ENCODE peak calls at places on chromosomes 3 and 15, in eight cellular contexts. One of them, this sample, is unnamed.
A peak's percentile ranks its signal among the peaks of the same experiment; 100 is the strongest.

GRCh38 chr3:58105196-58105595 is 97.0 kb downstream of the FLNB start:
- DNase-seq in HepG2: no peak
- DNase-seq in tibial nerve: no peak
- DNase-seq in H1: no peak
- DNase-seq in esophagus muscularis mucosa: no peak
- DNase-seq in stomach: no peak
- DNase-seq in sigmoid colon: no peak
- DNase-seq in ovary: no peak
- DNase-seq in this sample: no peak

GRCh38 chr3:119628390-119628789 is 30.7 kb downstream of the PLA1A start:
- DNase-seq in stomach: no peak
- DNase-seq in HepG2: no peak
- DNase-seq in tibial nerve: no peak
- DNase-seq in esophagus muscularis mucosa: no peak
- DNase-seq in ovary: no peak
- DNase-seq in sigmoid colon: no peak
- DNase-seq in H1: no peak
- DNase-seq in this sample: no peak

GRCh38 chr3:150755902-150756301 is 7.1 kb downstream of the SIAH2 start:
- DNase-seq in esophagus muscularis mucosa: no peak
- DNase-seq in HepG2: no peak
- DNase-seq in sigmoid colon: no peak
- DNase-seq in H1: no peak
- DNase-seq in stomach: no peak
- DNase-seq in ovary: no peak
- DNase-seq in tibial nerve: no peak
- DNase-seq in this sample: no peak

GRCh38 chr3:12218161-12218560 is 59.4 kb upstream of the TIMP4 start:
- DNase-seq in sigmoid colon: no peak
- DNase-seq in esophagus muscularis mucosa: no peak
- DNase-seq in ovary: no peak
- DNase-seq in stomach: no peak
- DNase-seq in H1: no peak
- DNase-seq in tibial nerve: no peak
- DNase-seq in HepG2: no peak
- DNase-seq in this sample: no peak

GRCh38 chr3:109241459-109241858 is 74.9 kb downstream of the DPPA2 start:
- DNase-seq in tibial nerve: no peak
- DNase-seq in sigmoid colon: no peak
- DNase-seq in H1: no peak
- DNase-seq in esophagus muscularis mucosa: no peak
- DNase-seq in stomach: no peak
- DNase-seq in HepG2: no peak
- DNase-seq in ovary: no peak
- DNase-seq in this sample: no peak

GRCh38 chr3:27657871-27658270 is 64.3 kb downstream of the EOMES start:
- DNase-seq in esophagus muscularis mucosa: no peak
- DNase-seq in tibial nerve: no peak
- DNase-seq in HepG2: no peak
- DNase-seq in stomach: no peak
- DNase-seq in ovary: no peak
- DNase-seq in H1: no peak
- DNase-seq in sigmoid colon: no peak
- DNase-seq in this sample: no peak

GRCh38 chr3:187967982-187968381 is 186.0 kb upstream of the LPP start:
- DNase-seq in H1: no peak
- DNase-seq in ovary: no peak
- DNase-seq in tibial nerve: no peak
- DNase-seq in esophagus muscularis mucosa: no peak
- DNase-seq in stomach: no peak
- DNase-seq in HepG2: no peak
- DNase-seq in sigmoid colon: no peak
- DNase-seq in this sample: no peak

GRCh38 chr3:98594630-98594961 is 1.2 kb upstream of the CPOX start:
- DNase-seq in tibial nerve: no peak
- DNase-seq in esophagus muscularis mucosa: no peak
- DNase-seq in ovary: no peak
- DNase-seq in H1: no peak
- DNase-seq in HepG2: no peak
- DNase-seq in stomach: no peak
- DNase-seq in sigmoid colon: no peak
- DNase-seq in this sample: no peak

GRCh38 chr3:189515916-189516531 is 115.2 kb upstream of the TP63 start:
- DNase-seq in H1: no peak
- DNase-seq in esophagus muscularis mucosa: no peak
- DNase-seq in tibial nerve: no peak
- DNase-seq in sigmoid colon: no peak
- DNase-seq in stomach: no peak
- DNase-seq in HepG2: no peak
- DNase-seq in ovary: no peak
- DNase-seq in this sample: no peak

GRCh38 chr15:80168421-80168820 is 15.6 kb downstream of the FAH start:
- DNase-seq in tibial nerve: no peak
- DNase-seq in ovary: no peak
- DNase-seq in stomach: no peak
- DNase-seq in HepG2: no peak
- DNase-seq in H1: no peak
- DNase-seq in sigmoid colon: peak; percentile 2
- DNase-seq in esophagus muscularis mucosa: no peak
- DNase-seq in this sample: no peak

GRCh38 chr3:46998121-46998851 is 18.8 kb downstream of the NBEAL2 start:
- DNase-seq in stomach: peak; percentile 87
- DNase-seq in HepG2: peak; percentile 47
- DNase-seq in ovary: no peak
- DNase-seq in H1: peak; percentile 74
- DNase-seq in esophagus muscularis mucosa: no peak
- DNase-seq in tibial nerve: peak; percentile 52
- DNase-seq in sigmoid colon: no peak
- DNase-seq in this sample: peak; percentile 84

GRCh38 chr3:37243811-37244748 is 69.7 kb upstream of the LRRFIP2 start:
- DNase-seq in stomach: peak; percentile 91
- DNase-seq in HepG2: peak; percentile 54
- DNase-seq in H1: no peak
- DNase-seq in tibial nerve: peak; percentile 76
- DNase-seq in sigmoid colon: peak; percentile 92
- DNase-seq in esophagus muscularis mucosa: peak; percentile 93
- DNase-seq in ovary: peak; percentile 56
- DNase-seq in this sample: peak; percentile 81

GRCh38 chr15:56813995-56814394 is 80.7 kb upstream of the ZNF280D start:
- DNase-seq in H1: no peak
- DNase-seq in HepG2: no peak
- DNase-seq in stomach: no peak
- DNase-seq in tibial nerve: no peak
- DNase-seq in esophagus muscularis mucosa: no peak
- DNase-seq in ovary: no peak
- DNase-seq in sigmoid colon: no peak
- DNase-seq in this sample: no peak

GRCh38 chr3:72733676-72734075 is 114.6 kb downstream of the SHQ1 start:
- DNase-seq in HepG2: no peak
- DNase-seq in tibial nerve: no peak
- DNase-seq in ovary: no peak
- DNase-seq in esophagus muscularis mucosa: no peak
- DNase-seq in H1: no peak
- DNase-seq in stomach: no peak
- DNase-seq in sigmoid colon: no peak
- DNase-seq in this sample: no peak

GRCh38 chr3:72744330-72744729 is 103.9 kb downstream of the SHQ1 start:
- DNase-seq in ovary: no peak
- DNase-seq in sigmoid colon: no peak
- DNase-seq in tibial nerve: no peak
- DNase-seq in stomach: no peak
- DNase-seq in H1: no peak
- DNase-seq in esophagus muscularis mucosa: no peak
- DNase-seq in HepG2: peak; percentile 56
- DNase-seq in this sample: no peak

GRCh38 chr3:72739521-72740466 is 108.5 kb downstream of the SHQ1 start:
- DNase-seq in H1: no peak
- DNase-seq in sigmoid colon: no peak
- DNase-seq in HepG2: no peak
- DNase-seq in esophagus muscularis mucosa: no peak
- DNase-seq in stomach: no peak
- DNase-seq in tibial nerve: no peak
- DNase-seq in ovary: no peak
- DNase-seq in this sample: peak; percentile 35

DNA sequence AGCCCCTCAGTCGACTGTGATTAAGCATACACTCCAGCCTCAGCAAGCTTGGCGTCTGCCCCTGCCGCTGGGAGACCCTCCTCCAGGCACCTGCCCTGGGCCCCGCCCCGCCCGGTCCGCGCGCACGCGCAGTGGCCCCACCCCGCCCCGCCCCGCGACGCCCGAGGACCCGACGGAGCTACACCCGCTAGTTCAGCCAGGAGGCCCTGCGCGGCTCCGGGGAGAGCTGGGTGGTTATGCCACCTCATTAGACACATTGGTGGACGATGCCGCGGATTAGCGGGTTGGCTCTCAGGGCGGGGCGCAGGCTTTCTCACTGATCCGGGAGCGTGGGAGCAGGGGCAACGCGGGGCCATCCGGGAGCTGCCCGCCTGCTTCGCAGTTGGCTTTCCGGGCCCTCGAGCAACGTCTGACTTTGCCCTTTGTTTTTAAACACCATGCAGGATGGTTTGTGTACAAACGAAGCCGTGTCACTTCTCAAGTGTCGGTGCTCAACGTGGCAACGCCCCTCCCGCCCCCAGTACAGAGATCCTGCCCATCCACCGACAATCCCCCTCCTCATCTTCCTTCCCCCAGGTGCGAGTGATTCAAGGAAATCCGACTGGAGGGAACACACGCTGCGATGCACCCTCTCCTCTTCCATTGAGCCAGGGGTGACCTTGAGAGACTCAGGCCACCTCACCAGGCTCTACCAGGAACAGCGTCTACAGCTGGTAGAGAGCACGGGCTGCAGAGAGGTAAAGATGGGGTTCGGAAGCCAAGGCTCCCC is 109.3 kb downstream of the SHQ1 start:
- DNase-seq in esophagus muscularis mucosa: no peak
- DNase-seq in H1: no peak
- DNase-seq in HepG2: no peak
- DNase-seq in sigmoid colon: no peak
- DNase-seq in tibial nerve: no peak
- DNase-seq in ovary: no peak
- DNase-seq in stomach: peak; percentile 50
- DNase-seq in this sample: peak; percentile 67
- TF ChIP-seq EP300 in esophagus muscularis mucosa: no peak
- TF ChIP-seq EP300 in H1: no peak
- TF ChIP-seq EP300 in HepG2: no peak
- TF ChIP-seq EP300 in sigmoid colon: no peak
- TF ChIP-seq EP300 in tibial nerve: no peak
- TF ChIP-seq EP300 in ovary: no peak
- TF ChIP-seq EP300 in stomach: no peak
- TF ChIP-seq EP300 in this sample: no peak

GRCh38 chr3:49501258-49501609 is 31.2 kb downstream of the DAG1 start:
- DNase-seq in tibial nerve: no peak
- DNase-seq in stomach: no peak
- DNase-seq in ovary: no peak
- DNase-seq in sigmoid colon: no peak
- DNase-seq in esophagus muscularis mucosa: no peak
- DNase-seq in H1: no peak
- DNase-seq in HepG2: no peak
- DNase-seq in this sample: no peak
- TF ChIP-seq POLR2A in tibial nerve: no peak
- TF ChIP-seq POLR2A in stomach: no peak
- TF ChIP-seq POLR2A in ovary: no peak
- TF ChIP-seq POLR2A in sigmoid colon: no peak
- TF ChIP-seq POLR2A in esophagus muscularis mucosa: no peak
- TF ChIP-seq POLR2A in H1: no peak
- TF ChIP-seq POLR2A in HepG2: no peak
- TF ChIP-seq POLR2A in this sample: no peak

GRCh38 chr15:34790121-34790520 is 5.2 kb downstream of the ACTC1 start:
- DNase-seq in tibial nerve: no peak
- DNase-seq in ovary: no peak
- DNase-seq in H1: no peak
- DNase-seq in stomach: no peak
- DNase-seq in esophagus muscularis mucosa: no peak
- DNase-seq in sigmoid colon: no peak
- DNase-seq in HepG2: no peak
- DNase-seq in this sample: no peak
- H3K27me3 ChIP-seq in tibial nerve: peaks cover 18% of the 10 kb centered on the region
- H3K27me3 ChIP-seq in ovary: no peaks in the 10 kb centered on the region
- H3K27me3 ChIP-seq in H1: no peaks in the 10 kb centered on the region
- H3K27me3 ChIP-seq in stomach: peaks cover 23% of the 10 kb centered on the region
- H3K27me3 ChIP-seq in esophagus muscularis mucosa: no peaks in the 10 kb centered on the region
- H3K27me3 ChIP-seq in sigmoid colon: peaks cover 13% of the 10 kb centered on the region
- H3K27me3 ChIP-seq in HepG2: peaks cover 34% of the 10 kb centered on the region
- H3K27me3 ChIP-seq in this sample: peaks cover 12% of the 10 kb centered on the region

DNA sequence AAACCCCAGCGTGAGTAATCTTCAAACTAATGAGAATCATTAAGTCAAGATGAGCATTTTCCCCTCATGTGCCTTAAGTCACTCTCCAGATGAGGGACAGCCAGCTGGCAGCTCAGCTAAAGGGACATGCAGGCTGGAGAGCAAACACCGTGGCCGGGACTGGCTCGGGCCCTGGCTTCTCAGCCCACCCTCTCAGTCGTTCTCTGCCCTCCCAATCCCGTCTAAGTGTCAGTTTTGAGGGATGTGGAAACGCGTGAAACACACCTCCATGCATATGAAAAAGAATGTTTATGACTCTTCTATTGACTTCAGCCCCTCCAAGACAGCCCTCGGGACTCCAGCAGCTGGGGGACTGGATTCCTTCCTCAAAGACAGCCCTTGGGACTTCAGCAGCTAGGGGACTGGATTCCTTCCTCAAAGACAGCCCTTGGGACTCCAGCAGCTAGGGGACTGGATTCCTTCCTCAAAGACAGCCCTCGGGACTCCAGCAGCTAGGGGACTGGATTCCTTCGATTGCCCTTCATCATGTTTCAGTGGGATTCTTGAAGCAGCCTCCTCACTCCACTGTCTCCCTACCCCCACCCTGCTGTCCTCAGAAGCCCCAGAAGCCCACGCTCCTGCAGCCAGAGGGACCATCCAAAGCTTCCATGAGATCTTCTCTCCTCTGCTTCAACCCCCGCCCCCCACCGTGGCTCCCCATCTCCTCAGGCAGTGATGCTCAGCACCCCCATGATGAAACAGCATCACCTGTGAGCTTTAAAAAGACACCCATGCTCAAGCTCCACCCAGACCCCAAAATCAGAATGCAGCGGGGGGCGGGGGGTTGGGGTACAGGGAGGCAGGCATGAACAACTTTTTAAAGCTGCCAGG is 228.9 kb downstream of the XXYLT1 start:
- DNase-seq in tibial nerve: no peak
- DNase-seq in sigmoid colon: no peak
- DNase-seq in H1: no peak
- DNase-seq in esophagus muscularis mucosa: no peak
- DNase-seq in ovary: no peak
- DNase-seq in HepG2: no peak
- DNase-seq in stomach: peak; percentile 16
- DNase-seq in this sample: no peak
- TF ChIP-seq EP300 in tibial nerve: no peak
- TF ChIP-seq EP300 in sigmoid colon: no peak
- TF ChIP-seq EP300 in H1: no peak
- TF ChIP-seq EP300 in esophagus muscularis mucosa: no peak
- TF ChIP-seq EP300 in ovary: no peak
- TF ChIP-seq EP300 in HepG2: no peak
- TF ChIP-seq EP300 in stomach: no peak
- TF ChIP-seq EP300 in this sample: no peak

This sample was measured in transverse colon.